ENCODE peak calls at places on chromosomes 6 and 20, in nine cellular contexts. X is tibial artery; G is sigmoid colon; A is upper lobe of left lung; H is CD4-positive, alpha-beta T cell; E is A549; O is breast epithelium; K is left ventricle myocardium inferior; Y is pancreas. Z is an unnamed sample.

GRCh38 chr6:98292812-98293211 is 541.6 kb upstream of the POU3F2 start:
- DNase-seq in H (no peak), E (no peak), K (no peak), A (no peak), G (no peak), X (no peak), O (no peak), Y (no peak), Z (no peak)

GRCh38 chr20:8066662-8067061 is 47.1 kb upstream of the TMX4 start:
- DNase-seq in Y (no peak), G (no peak), K (no peak), E (no peak), X (no peak), A (no peak), H (no peak), O (no peak), Z (no peak)

GRCh38 chr20:37744347-37744746 is 50.5 kb downstream of the CTNNBL1 start:
- DNase-seq in G (no peak), X (no peak), A (no peak), O (no peak), E (no peak), K (no peak), Y (no peak), H (no peak), Z (no peak)

GRCh38 chr6:73675466-73676098 is 20.4 kb upstream of the CD109 start:
- DNase-seq in O (peak; percentile 63), E (peak; percentile 53), A (peak; percentile 73), X (peak; percentile 83), K (peak; percentile 46), G (peak; percentile 84), Y (peak; percentile 62), H (peak; percentile 57), Z (peak; percentile 84)

GRCh38 chr6:118968416-118968815 is 33.5 kb upstream of the MCM9 start:
- DNase-seq in H (no peak), O (no peak), X (no peak), A (no peak), G (no peak), K (no peak), E (no peak), Y (no peak), Z (peak; percentile 5)

GRCh38 chr6:139475231-139475630 is 100.8 kb upstream of the CITED2 start:
- DNase-seq in H (no peak), A (no peak), O (no peak), E (no peak), G (no peak), K (no peak), X (no peak), Y (no peak), Z (no peak)

GRCh38 chr6:137823826-137824501 is 43.1 kb upstream of the TNFAIP3 start:
- DNase-seq in E (no peak), X (peak; percentile 29), H (peak; percentile 59), O (no peak), Y (no peak), K (peak; percentile 56), G (peak; percentile 93), A (peak; percentile 70), Z (peak; percentile 29)

GRCh38 chr6:5359413-5359812 is 98.1 kb downstream of the FARS2 start:
- DNase-seq in A (no peak), X (no peak), E (no peak), O (no peak), Y (no peak), G (no peak), H (no peak), K (no peak), Z (no peak)

GRCh38 chr6:63584566-63584965 is 12.3 kb downstream of the LOC128125822 start:
- DNase-seq in O (no peak), E (no peak), Y (no peak), A (no peak), H (no peak), K (no peak), G (no peak), X (no peak), Z (no peak)

GRCh38 chr6:12348530-12349511 is 58.7 kb downstream of the EDN1 start:
- DNase-seq in A (peak; percentile 38), H (no peak), K (no peak), G (no peak), E (peak; percentile 78), X (no peak), Y (no peak), O (no peak), Z (no peak)

GRCh38 chr6:32816746-32817204 is at the start of gene HLA-DOB:
- DNase-seq in A (peak; percentile 51), O (no peak), X (no peak), Y (no peak), H (no peak), E (no peak), K (no peak), G (no peak), Z (no peak)

GRCh38 chr6:8070718-8071117 is 6.5 kb upstream of the BLOC1S5 start:
- DNase-seq in X (no peak), H (no peak), K (no peak), A (no peak), Y (no peak), E (no peak), G (no peak), O (no peak), Z (no peak)

GRCh38 chr6:155954149-155954548 is 498.5 kb upstream of the NOX3 start:
- DNase-seq in H (no peak), G (no peak), K (no peak), Y (no peak), E (no peak), O (no peak), X (no peak), A (no peak), Z (no peak)

GRCh38 chr6:98657764-98658163 is 176.6 kb upstream of the POU3F2 start:
- DNase-seq in O (no peak), K (no peak), Y (no peak), A (peak; percentile 30), H (no peak), G (no peak), E (no peak), X (peak; percentile 20), Z (no peak)

GRCh38 chr6:134046054-134046453 is 6.4 kb downstream of the SLC2A12 start:
- DNase-seq in X (no peak), K (no peak), H (no peak), Y (no peak), A (no peak), G (no peak), O (no peak), E (no peak), Z (no peak)

GRCh38 chr20:24160563-24161355 is 172.2 kb upstream of the GGTLC1 start:
- DNase-seq in E (peak; percentile 57), G (no peak), O (no peak), Y (peak; percentile 61), X (peak; percentile 60), H (no peak), A (peak; percentile 41), K (peak; percentile 22), Z (peak; percentile 22)

DNA sequence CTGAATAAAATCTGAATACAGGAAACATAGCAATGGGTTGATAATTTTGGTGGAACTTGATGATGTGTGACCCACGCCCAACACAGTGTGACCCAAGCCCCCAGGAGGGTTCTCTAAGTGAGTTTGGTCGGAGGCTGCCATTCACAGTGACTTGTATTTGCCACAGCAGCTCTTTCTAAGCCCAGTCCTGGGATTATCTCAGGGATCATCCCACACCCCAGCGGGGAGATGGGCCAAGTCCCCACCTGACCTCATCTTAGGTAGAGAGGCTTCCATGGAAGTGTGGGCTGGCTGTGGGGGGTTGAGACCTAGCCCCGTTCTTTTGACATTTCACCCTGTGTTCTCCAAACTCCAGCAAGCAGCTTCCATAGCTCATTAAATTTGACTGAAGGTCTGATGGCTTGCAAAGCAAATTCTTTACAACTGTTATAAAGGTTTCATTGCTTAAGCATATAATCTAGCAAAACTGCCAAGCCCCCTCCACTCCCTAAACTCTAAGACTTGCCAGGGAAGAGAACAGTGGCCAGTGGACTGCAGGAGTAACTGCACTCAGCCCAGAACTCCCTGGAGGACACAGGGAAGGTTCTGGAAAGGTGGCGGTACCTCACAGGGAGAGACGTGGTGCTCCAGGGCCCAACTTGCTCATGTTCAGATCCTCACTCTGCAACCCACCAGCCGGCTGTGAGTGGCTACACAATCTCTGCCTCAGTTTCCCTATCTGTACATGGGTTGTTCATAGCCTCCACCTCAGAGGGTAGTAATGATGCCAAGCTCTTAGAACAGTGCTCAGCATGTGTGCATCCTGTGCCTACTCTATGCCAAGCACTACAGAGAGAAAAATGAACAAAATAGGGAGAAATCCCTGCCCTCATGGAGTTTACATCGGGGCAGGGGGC is 1.0 kb upstream of the PCK1 start:
- DNase-seq in K (no peak), Y (no peak), H (no peak), A (no peak), X (no peak), O (no peak), G (no peak), E (no peak), Z (no peak)
- H3K27ac ChIP-seq in K (no peak overlapping the region), Y (no peak overlapping the region), H (no peak overlapping the region), A (no peak overlapping the region), X (no peak overlapping the region), O (no peak overlapping the region), G (no peak overlapping the region), E (no peak overlapping the region), Z (no peak overlapping the region)

GRCh38 chr6:161265554-161265953 is 8.3 kb downstream of the AGPAT4 start:
- DNase-seq in E (no peak), G (peak; percentile 39), A (no peak), O (no peak), Y (no peak), K (no peak), H (no peak), X (no peak), Z (no peak)
- TF ChIP-seq CTCF in E (no peak), G (no peak), A (no peak), O (no peak), Y (no peak), K (no peak), H (no peak), X (no peak), Z (no peak)

GRCh38 chr6:160067564-160067963 is 54.1 kb upstream of the SLC22A1 start:
- DNase-seq in X (no peak), G (no peak), H (no peak), Y (no peak), K (no peak), O (no peak), A (no peak), E (no peak), Z (no peak)
- H3K27ac ChIP-seq in X (no peak overlapping the region), G (no peak overlapping the region), H (no peak overlapping the region), Y (no peak overlapping the region), K (no peak overlapping the region), O (no peak overlapping the region), A (no peak overlapping the region), E (no peak overlapping the region), Z (no peak overlapping the region)

GRCh38 chr6:1554881-1555569 is 54.7 kb upstream of the FOXC1 start:
- DNase-seq in K (peak; percentile 77), G (peak; percentile 86), E (peak; percentile 70), X (peak; percentile 70), A (peak; percentile 66), O (peak; percentile 78), H (peak; percentile 81), Y (peak; percentile 55), Z (peak; percentile 68)

GRCh38 chr6:1554241-1554880 is 55.4 kb upstream of the FOXC1 start:
- DNase-seq in O (no peak), X (no peak), H (no peak), Y (no peak), A (no peak), E (peak; percentile 8), G (no peak), K (no peak), Z (no peak)

GRCh38 chr6:1551236-1551635 is 58.5 kb upstream of the FOXC1 start:
- DNase-seq in A (peak; percentile 42), E (no peak), G (no peak), Y (no peak), K (no peak), X (no peak), H (no peak), O (no peak), Z (no peak)

GRCh38 chr6:1553562-1554088 is 56.1 kb upstream of the FOXC1 start:
- DNase-seq in X (no peak), O (no peak), G (no peak), E (no peak), A (no peak), H (no peak), Y (no peak), K (no peak), Z (no peak)

GRCh38 chr6:1552296-1552761 is 57.4 kb upstream of the FOXC1 start:
- DNase-seq in G (no peak), X (no peak), K (no peak), O (no peak), A (peak; percentile 53), E (peak; percentile 46), H (no peak), Y (no peak), Z (no peak)
- TF ChIP-seq CTCF in G (no peak), X (no peak), K (peak; percentile 23), O (no peak), A (no peak), E (peak; percentile 16), H (peak; percentile 30), Y (no peak), Z (no peak)

Z was measured in heart right ventricle.